ENCODE peak calls at places on chromosomes 4 and X, in five cellular contexts. I is H9, O is neuronal stem cell, B is trophoblast cell, M is H1. E is an unnamed sample.

GRCh38 chrX:13855689-13856425 is 39.0 kb upstream of the GPM6B start:
- DNase-seq in B (no peak), M (no peak), I (no peak), O (no peak), E (no peak)

GRCh38 chr4:182688081-182688480 is 229.1 kb downstream of the DCTD start:
- DNase-seq in B (no peak), O (no peak), I (peak; percentile 40), M (no peak), E (no peak)

GRCh38 chr4:179867300-179867878 is 2375.8 kb upstream of the TENM3 start:
- DNase-seq in I (peak; percentile 91), O (peak; percentile 64), B (peak; percentile 78), M (peak; percentile 88), E (peak; percentile 64)

GRCh38 chr4:31171362-31171761 is 451.2 kb downstream of the PCDH7 start:
- DNase-seq in I (no peak), O (no peak), M (no peak), B (no peak), E (no peak)

GRCh38 chrX:106611323-106611681 is 476 bp upstream of the RADX start:
- DNase-seq in B (no peak), I (no peak), O (no peak), M (no peak), E (no peak)

GRCh38 chr4:25865586-25865985 is 2.8 kb upstream of the SEL1L3 start:
- DNase-seq in I (peak; percentile 72), O (no peak), M (no peak), B (peak; percentile 94), E (no peak)

GRCh38 chr4:15100994-15101695 is 98.9 kb downstream of the CPEB2 start:
- DNase-seq in I (no peak), O (no peak), M (no peak), B (peak; percentile 3), E (no peak)

GRCh38 chrX:71144651-71145050 is at the start of gene NLGN3:
- DNase-seq in M (peak; percentile 60), I (no peak), O (no peak), B (no peak), E (no peak)

GRCh38 chr4:181528570-181529184 is 714.5 kb upstream of the TENM3 start:
- DNase-seq in M (peak; percentile 89), I (peak; percentile 85), B (peak; percentile 89), O (peak; percentile 77), E (peak; percentile 51)

GRCh38 chr4:1469596-1470392 is 63.6 kb upstream of the NKX1-1 start:
- DNase-seq in B (no peak), M (no peak), O (no peak), I (no peak), E (no peak)

GRCh38 chr4:73692284-73692683 is 48.1 kb upstream of the CXCL8 start:
- DNase-seq in M (no peak), B (no peak), O (no peak), I (no peak), E (no peak)

GRCh38 chr4:80931645-80932215 is 98.8 kb upstream of the BMP3 start:
- DNase-seq in O (no peak), M (no peak), B (no peak), I (no peak), E (no peak)

GRCh38 chrX:45774961-45775360 is 574.3 kb upstream of the DIPK2B start:
- DNase-seq in I (no peak), B (no peak), M (no peak), O (no peak), E (no peak)

GRCh38 chrX:153775631-153776595 is 4.9 kb upstream of the SRPK3 start:
- DNase-seq in B (no peak), I (no peak), O (no peak), M (no peak), E (no peak)

GRCh38 chrX:49876750-49877149 is 2.5 kb upstream of the USP27X start:
- DNase-seq in B (peak; percentile 69), M (no peak), O (no peak), I (no peak), E (peak; percentile 34)

GRCh38 chr4:72971572-72971971 is 97.9 kb downstream of the COX18 start:
- DNase-seq in B (peak; percentile 44), I (no peak), O (no peak), M (no peak), E (peak; percentile 87)

GRCh38 chr4:125132281-125132680 is 182.5 kb upstream of the FAT4 start:
- DNase-seq in O (no peak), I (no peak), B (no peak), M (no peak), E (no peak)

GRCh38 chr4:125315571-125316390 is 1.0 kb downstream of the FAT4 start:
- DNase-seq in B (peak; percentile 45), O (peak; percentile 66), M (peak; percentile 76), I (peak; percentile 57), E (peak; percentile 71)

GRCh38 chr4:156322592-156322991 is 368.9 kb upstream of the CTSO start:
- DNase-seq in B (peak; percentile 42), M (no peak), O (no peak), I (no peak), E (peak; percentile 86)

GRCh38 chr4:184680698-184681097 is 31.2 kb downstream of the PRIMPOL start:
- DNase-seq in O (no peak), B (no peak), M (no peak), I (no peak), E (no peak)

GRCh38 chrX:21479695-21480280 is 105.6 kb downstream of the CNKSR2 start:
- DNase-seq in B (peak; percentile 71), O (peak; percentile 2), I (no peak), M (no peak), E (peak; percentile 55)

GRCh38 chr4:152283806-152284470 is 252.0 kb downstream of the FBXW7 start:
- DNase-seq in I (no peak), B (no peak), O (no peak), M (no peak), E (peak; percentile 36)

GRCh38 chr4:48772568-48772967 is 7.5 kb downstream of the FRYL start:
- DNase-seq in I (no peak), O (no peak), B (no peak), M (no peak), E (no peak)

GRCh38 chrX:71475906-71476305 is 57.0 kb upstream of the OGT start:
- DNase-seq in I (no peak), B (no peak), O (no peak), M (no peak), E (no peak)

GRCh38 chrX:95903490-95903889 is 781.2 kb upstream of the DIAPH2 start:
- DNase-seq in I (peak; percentile 61), O (no peak), B (no peak), M (no peak), E (no peak)

GRCh38 chr4:173264245-173264959 is 69.8 kb downstream of the HMGB2 start:
- DNase-seq in O (no peak), I (no peak), M (no peak), B (no peak), E (peak; percentile 60)

GRCh38 chrX:15564981-15565579 is 35.7 kb downstream of the ACE2 start:
- DNase-seq in B (peak; percentile 57), I (peak; percentile 72), M (peak; percentile 46), O (no peak), E (peak; percentile 48)

GRCh38 chr4:1384675-1385372 is 21.4 kb downstream of the NKX1-1 start:
- DNase-seq in I (no peak), O (no peak), M (no peak), B (no peak), E (no peak)

GRCh38 chr4:118826723-118827444 is 9.0 kb downstream of the SEC24D start:
- DNase-seq in O (no peak), M (no peak), I (no peak), B (peak; percentile 16), E (no peak)

GRCh38 chr4:89172865-89173264 is 61.5 kb downstream of the TIGD2 start:
- DNase-seq in B (no peak), I (no peak), O (no peak), M (no peak), E (no peak)

GRCh38 chr4:39169426-39169825 is 12.9 kb upstream of the WDR19 start:
- DNase-seq in O (no peak), B (no peak), M (no peak), I (no peak), E (no peak)

GRCh38 chr4:173337463-173337862 is 3.3 kb upstream of the HMGB2 start:
- DNase-seq in I (no peak), M (no peak), B (no peak), O (no peak), E (no peak)

GRCh38 chrX:153554519-153555167 is 37.2 kb downstream of the ATP2B3 start:
- DNase-seq in O (peak; percentile 45), M (peak; percentile 69), I (peak; percentile 69), B (peak; percentile 74), E (peak; percentile 49)

GRCh38 chrX:50812995-50813842 is 775 bp downstream of the SHROOM4 start:
- DNase-seq in O (peak; percentile 15), I (peak; percentile 36), B (peak; percentile 29), M (peak; percentile 55), E (peak; percentile 67)

GRCh38 chr4:14478504-14478903 is 523.8 kb upstream of the CPEB2 start:
- DNase-seq in B (no peak), I (peak; percentile 33), O (no peak), M (peak; percentile 45), E (no peak)

GRCh38 chr4:110085131-110085530 is 113.3 kb downstream of the ELOVL6 start:
- DNase-seq in I (no peak), B (peak; percentile 60), O (no peak), M (no peak), E (no peak)

GRCh38 chrX:144327515-144327914 is 443.6 kb downstream of the UBE2NL start:
- DNase-seq in I (no peak), O (no peak), M (no peak), B (no peak), E (peak; percentile 70)

GRCh38 chr4:8120518-8120917 is 38.1 kb downstream of the ABLIM2 start:
- DNase-seq in M (no peak), B (no peak), O (no peak), I (no peak), E (no peak)

GRCh38 chr4:128775916-128776315 is 33.6 kb upstream of the JADE1 start:
- DNase-seq in M (no peak), B (peak; percentile 23), I (no peak), O (no peak), E (no peak)
- H3K4me1 ChIP-seq in M (no peaks in the 10 kb centered on the region), B (peaks cover 2% of the 10 kb centered on the region), I (peaks cover 3% of the 10 kb centered on the region), O (no peaks in the 10 kb centered on the region), E (peaks cover 4% of the 10 kb centered on the region)

GRCh38 chrX:104085477-104085876 is 9.4 kb upstream of the TMSB15C start:
- DNase-seq in I (no peak), M (no peak), B (no peak), O (no peak), E (no peak)
- H2BK12ac ChIP-seq in I (no peak overlapping the region), M (no peak overlapping the region), B (no peak overlapping the region), O (no peak overlapping the region), E (no peak overlapping the region)

DNA sequence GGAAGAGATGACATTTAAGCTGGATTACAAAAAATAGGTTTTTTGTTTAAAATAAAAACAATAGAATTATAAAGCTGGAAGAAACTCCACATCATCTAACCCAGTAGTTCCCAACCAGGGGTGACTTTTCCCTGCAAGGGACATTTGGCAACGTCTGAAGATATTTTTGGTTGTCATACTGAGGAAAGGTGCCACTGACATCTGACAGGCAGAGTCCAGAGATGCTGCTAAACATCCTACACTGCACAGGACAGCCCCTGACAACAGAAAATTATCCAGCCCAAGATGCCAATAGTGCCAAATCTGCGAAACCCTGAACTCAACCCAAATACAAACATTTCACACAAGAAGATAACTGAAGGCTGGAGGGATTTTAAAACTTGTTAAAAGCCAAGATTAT is 18.5 kb downstream of the TAB3 start:
- DNase-seq in O (no peak), M (no peak), I (no peak), B (no peak), E (no peak)
- H3K4me1 ChIP-seq in O (no peaks in the 10 kb centered on the region), M (no peaks in the 10 kb centered on the region), I (no peaks in the 10 kb centered on the region), B (no peaks in the 10 kb centered on the region), E (no peaks in the 10 kb centered on the region)

GRCh38 chrX:136157187-136157586 is 9.9 kb downstream of the FHL1 start:
- DNase-seq in B (no peak), I (no peak), M (no peak), O (no peak), E (no peak)
- H2BK12ac ChIP-seq in B (no peak overlapping the region), I (no peak overlapping the region), M (no peak overlapping the region), O (no peak overlapping the region), E (no peak overlapping the region)

GRCh38 chr4:41174444-41174843 is 39.9 kb downstream of the APBB2 start:
- DNase-seq in M (no peak), I (no peak), B (no peak), O (no peak), E (peak; percentile 40)
- H3K4me1 ChIP-seq in M (no peaks in the 10 kb centered on the region), I (peaks cover 7% of the 10 kb centered on the region), B (peaks cover 7% of the 10 kb centered on the region), O (no peaks in the 10 kb centered on the region), E (peaks cover 3% of the 10 kb centered on the region)

E was measured in mesenchymal stem cell.